ENCODE peak calls at places on chromosomes 7 and 10, in seven cellular contexts. S is upper lobe of right lung; T is adrenal gland; O is cardiac muscle cell; B is mammary epithelial cell; Y is RWPE2; W is CD8-positive, alpha-beta T cell. I is an unnamed sample.

GRCh38 chr7:87445897-87446296 is 29.6 kb downstream of the ABCB4 start:
- DNase-seq in S (no peak), T (no peak), O (no peak), B (no peak), Y (no peak), W (no peak), I (no peak)

GRCh38 chr10:95693331-95693667 is 428 bp downstream of the TCTN3 start:
- DNase-seq in S (no peak), T (no peak), O (no peak), B (no peak), Y (no peak), W (peak; percentile 51), I (no peak)

GRCh38 chr7:85119934-85120333 is 66.9 kb downstream of the SEMA3D start:
- DNase-seq in S (no peak), T (no peak), O (no peak), B (no peak), Y (no peak), W (no peak), I (no peak)

GRCh38 chr10:17847586-17848296 is 38.6 kb downstream of the MRC1 start:
- DNase-seq in S (no peak), T (no peak), O (peak; percentile 23), B (no peak), Y (no peak), W (no peak), I (no peak)

GRCh38 chr7:116689787-116690186 is 17.8 kb downstream of the MET start:
- DNase-seq in S (peak; percentile 65), T (no peak), O (no peak), B (peak; percentile 63), Y (no peak), W (no peak), I (no peak)

GRCh38 chr10:43315535-43316245 is 48.8 kb upstream of the RASGEF1A start:
- DNase-seq in S (no peak), T (no peak), O (no peak), B (no peak), Y (no peak), W (no peak), I (no peak)

GRCh38 chr10:29849434-29849833 is 210.0 kb downstream of the JCAD start:
- DNase-seq in S (no peak), T (no peak), O (peak; percentile 94), B (no peak), Y (no peak), W (no peak), I (peak; percentile 33)

GRCh38 chr10:24440817-24441790 is 232.2 kb downstream of the KIAA1217 start:
- DNase-seq in S (no peak), T (no peak), O (no peak), B (no peak), Y (no peak), W (no peak), I (no peak)

GRCh38 chr7:134722786-134723322 is 56.6 kb upstream of the CALD1 start:
- DNase-seq in S (no peak), T (no peak), O (no peak), B (no peak), Y (no peak), W (no peak), I (no peak)

GRCh38 chr10:120702032-120702431 is 149.1 kb upstream of the WDR11 start:
- DNase-seq in S (no peak), T (no peak), O (no peak), B (no peak), Y (no peak), W (no peak), I (no peak)

GRCh38 chr10:61346946-61347345 is 106.2 kb downstream of the TMEM26 start:
- DNase-seq in S (no peak), T (no peak), O (no peak), B (no peak), Y (no peak), W (no peak), I (no peak)

GRCh38 chr10:50604823-50605222 is 18.9 kb downstream of the SGMS1 start:
- DNase-seq in S (no peak), T (no peak), O (no peak), B (no peak), Y (no peak), W (no peak), I (no peak)

GRCh38 chr7:51077951-51078350 is 238.7 kb downstream of the COBL start:
- DNase-seq in S (no peak), T (no peak), O (no peak), B (no peak), Y (no peak), W (no peak), I (no peak)

GRCh38 chr10:9015005-9015404 is 960.5 kb downstream of the GATA3 start:
- DNase-seq in S (no peak), T (no peak), O (peak; percentile 1), B (peak; percentile 4), Y (no peak), W (no peak), I (no peak)

GRCh38 chr7:100799037-100799896 is 28.1 kb downstream of the EPHB4 start:
- DNase-seq in S (peak; percentile 83), T (peak; percentile 84), O (peak; percentile 82), B (peak; percentile 46), Y (peak; percentile 59), W (peak; percentile 60), I (peak; percentile 67)
- TF ChIP-seq CTCF in S (peak; percentile 72), T (peak; percentile 91), O (peak; percentile 82), B (peak; percentile 72), Y (peak; percentile 81), W (peak; percentile 47), I (peak; percentile 72)

GRCh38 chr10:79140906-79141305 is 72.1 kb downstream of the ZMIZ1 start:
- DNase-seq in S (no peak), T (no peak), O (no peak), B (no peak), Y (no peak), W (no peak), I (no peak)

GRCh38 chr10:79144341-79145173 is 75.8 kb downstream of the ZMIZ1 start:
- DNase-seq in S (no peak), T (no peak), O (no peak), B (peak; percentile 32), Y (no peak), W (no peak), I (no peak)

GRCh38 chr10:79142064-79142491 is 73.3 kb downstream of the ZMIZ1 start:
- DNase-seq in S (no peak), T (peak; percentile 65), O (peak; percentile 57), B (no peak), Y (no peak), W (no peak), I (no peak)

GRCh38 chr10:79143879-79144278 is 75.1 kb downstream of the ZMIZ1 start:
- DNase-seq in S (no peak), T (no peak), O (no peak), B (no peak), Y (no peak), W (no peak), I (no peak)

DNA sequence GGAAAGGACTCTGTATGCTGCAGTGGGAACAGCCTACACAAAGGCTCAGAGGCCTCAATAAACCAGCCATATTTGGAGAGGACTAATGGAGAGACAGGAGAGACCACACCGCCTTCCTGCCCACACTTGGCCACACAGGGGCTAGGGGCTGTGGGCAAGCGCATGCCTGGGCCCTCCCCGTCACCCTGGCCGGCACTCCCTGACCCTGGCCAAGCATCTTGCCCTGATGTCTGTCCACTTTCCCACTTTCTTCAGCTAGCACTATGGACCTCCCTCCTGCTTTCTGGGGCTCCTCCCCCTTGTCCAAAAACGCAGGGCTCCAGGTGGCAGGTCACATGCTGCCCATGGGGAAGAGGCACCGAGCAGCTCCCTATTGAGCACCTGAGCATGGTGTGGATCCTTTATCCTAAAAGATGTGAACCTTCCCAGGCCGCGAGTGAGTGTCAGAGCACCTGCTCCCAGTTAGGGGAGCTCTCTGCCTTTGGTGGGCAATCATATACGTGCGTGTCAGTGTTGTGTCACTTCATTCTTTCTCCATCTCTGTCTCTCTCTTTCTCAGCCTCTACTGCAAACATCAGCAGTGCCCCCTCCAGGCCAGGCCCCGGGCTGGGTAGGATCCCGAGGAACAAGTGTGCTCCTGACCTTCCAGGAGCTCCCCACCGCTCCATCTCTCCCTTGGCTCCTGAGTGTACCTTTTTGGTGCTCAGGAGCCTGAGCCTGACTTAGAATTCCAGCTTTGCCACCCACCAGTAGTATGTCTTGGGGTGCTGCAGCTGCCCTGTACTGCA is 74.0 kb downstream of the ZMIZ1 start:
- DNase-seq in S (no peak), T (no peak), O (no peak), B (no peak), Y (no peak), W (no peak), I (no peak)
- H3K4me1 ChIP-seq in S (peaks cover 83% of the 10 kb centered on the region), T (peaks cover 59% of the 10 kb centered on the region), O (peaks cover 88% of the 10 kb centered on the region), B (peaks cover 16% of the 10 kb centered on the region), Y (no peaks in the 10 kb centered on the region), W (peaks cover 67% of the 10 kb centered on the region), I (peaks cover 99% of the 10 kb centered on the region)

DNA sequence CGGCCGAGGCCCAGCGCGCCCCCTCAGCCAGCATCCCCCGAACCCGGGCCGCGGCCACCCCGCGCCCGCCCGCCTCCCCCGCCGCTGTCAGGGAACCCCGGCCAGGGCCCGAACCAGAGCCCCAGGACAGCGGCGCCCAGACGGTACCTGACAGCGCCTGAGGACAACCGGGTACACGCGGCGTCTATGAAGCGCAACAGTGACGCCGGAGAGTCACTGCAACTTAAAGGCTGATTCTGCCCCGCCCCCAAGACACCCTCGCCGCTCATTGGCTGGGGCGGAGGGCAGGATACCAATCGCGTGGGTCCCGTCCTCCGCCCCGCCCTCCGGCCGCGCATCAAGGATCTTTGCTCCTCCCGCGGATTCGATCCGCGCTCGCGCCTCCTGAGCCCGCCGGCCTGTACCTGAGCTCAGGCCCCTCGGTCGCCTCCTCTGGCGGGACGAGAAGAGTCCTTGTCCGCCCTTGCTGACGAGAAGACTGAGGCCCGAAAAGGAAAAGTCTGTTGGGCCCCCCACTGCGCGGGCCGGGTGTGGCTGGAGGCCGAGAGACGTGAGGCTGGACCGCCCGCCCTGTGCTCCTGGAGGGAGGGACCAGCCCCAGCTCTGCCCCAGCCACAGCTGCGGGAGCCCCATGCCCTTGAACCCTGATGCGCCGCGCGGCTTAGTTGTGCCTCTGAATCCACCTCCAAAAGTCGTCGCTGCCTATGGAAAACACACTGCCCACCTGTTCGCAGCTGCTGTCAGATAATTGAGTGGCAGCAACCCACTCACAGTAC is at the start of gene OAT:
- DNase-seq in S (peak; percentile 98), T (peak; percentile 98), O (peak; percentile 96), B (peak; percentile 95), Y (peak; percentile 95), W (peak; percentile 96), I (peak; percentile 97)
- TF ChIP-seq CTCF in S (no peak), T (no peak), O (no peak), B (peak; percentile 30), Y (no peak), W (no peak), I (no peak)

GRCh38 chr7:157013101-157013500 is 2.6 kb upstream of the MNX1 start:
- DNase-seq in S (peak; percentile 22), T (no peak), O (no peak), B (no peak), Y (no peak), W (no peak), I (no peak)
- H3K4me1 ChIP-seq in S (peaks cover 13% of the 10 kb centered on the region), T (peaks cover 3% of the 10 kb centered on the region), O (no peaks in the 10 kb centered on the region), B (peaks cover 19% of the 10 kb centered on the region), Y (peaks cover 6% of the 10 kb centered on the region), W (peaks cover 23% of the 10 kb centered on the region), I (peaks cover 4% of the 10 kb centered on the region)

GRCh38 chr10:34526186-34526585 is 288.9 kb downstream of the PARD3 start:
- DNase-seq in S (no peak), T (no peak), O (peak; percentile 71), B (peak; percentile 48), Y (no peak), W (no peak), I (no peak)
- TF ChIP-seq CTCF in S (no peak), T (no peak), O (no peak), B (no peak), Y (no peak), W (no peak), I (no peak)

GRCh38 chr7:128206747-128207500 is 34.2 kb upstream of the LEP start:
- DNase-seq in S (no peak), T (no peak), O (no peak), B (no peak), Y (no peak), W (peak; percentile 42), I (no peak)
- H3K4me1 ChIP-seq in S (no peaks in the 10 kb centered on the region), T (no peaks in the 10 kb centered on the region), O (no peaks in the 10 kb centered on the region), B (peaks cover 8% of the 10 kb centered on the region), Y (no peaks in the 10 kb centered on the region), W (peaks cover 2% of the 10 kb centered on the region), I (peaks cover 2% of the 10 kb centered on the region)